ENCODE peak calls at places on chromosomes 3 and 15, in nine cellular contexts. P is fibroblast of pulmonary artery, U is body of pancreas, S is bronchial epithelial cell, Q is WTC11, C is NB4, F is activated B cell treated with CpG ODN at 0.5 μM for 24 hours, G is psoas muscle, Z is GM10248. Y is an unnamed sample.

GRCh38 chr3:151047636-151048035 is 37.8 kb upstream of the MED12L start:
- DNase-seq in P (peak; percentile 45), U (no peak), S (peak; percentile 47), Q (no peak), C (peak; percentile 10), F (no peak), G (no peak), Z (no peak), Y (no peak)

GRCh38 chr15:70609919-70610318 is 153.4 kb downstream of the UACA start:
- DNase-seq in P (no peak), U (no peak), S (no peak), Q (no peak), C (no peak), F (no peak), G (no peak), Z (no peak), Y (no peak)

GRCh38 chr15:58931985-58932384 is 1.5 kb downstream of the SLTM start:
- DNase-seq in P (peak; percentile 55), U (no peak), S (peak; percentile 25), Q (no peak), C (peak; percentile 82), F (no peak), G (no peak), Z (peak; percentile 39), Y (no peak)

GRCh38 chr15:94070341-94071275 is 160.8 kb upstream of the MCTP2 start:
- DNase-seq in P (no peak), U (no peak), S (peak; percentile 48), Q (peak; percentile 11), C (peak; percentile 79), F (no peak), G (no peak), Z (no peak), Y (no peak)

GRCh38 chr3:159458010-159458409 is 530.6 kb upstream of the IL12A start:
- DNase-seq in P (peak; percentile 88), U (no peak), S (peak; percentile 96), Q (peak; percentile 11), C (no peak), F (no peak), G (no peak), Z (no peak), Y (peak; percentile 88)

GRCh38 chr3:187807086-187807862 is 62.0 kb upstream of the BCL6 start:
- DNase-seq in P (peak; percentile 50), U (no peak), S (peak; percentile 92), Q (no peak), C (no peak), F (no peak), G (no peak), Z (no peak), Y (no peak)

GRCh38 chr15:48440084-48440483 is 108.9 kb downstream of the DUT start:
- DNase-seq in P (peak; percentile 62), U (no peak), S (no peak), Q (peak; percentile 58), C (no peak), F (no peak), G (peak; percentile 70), Z (no peak), Y (no peak)

GRCh38 chr15:101807345-101807945 is 4.1 kb downstream of the OR4F6 start:
- DNase-seq in P (no peak), U (no peak), S (peak; percentile 1), Q (no peak), C (no peak), F (no peak), G (no peak), Z (no peak), Y (no peak)

GRCh38 chr3:142929109-142929508 is 34.4 kb downstream of the PAQR9 start:
- DNase-seq in P (peak; percentile 59), U (peak; percentile 55), S (peak; percentile 64), Q (peak; percentile 71), C (peak; percentile 70), F (no peak), G (peak; percentile 76), Z (peak; percentile 42), Y (peak; percentile 90)

GRCh38 chr15:69756440-69756839 is 303.8 kb downstream of the RPLP1 start:
- DNase-seq in P (no peak), U (no peak), S (no peak), Q (no peak), C (peak; percentile 20), F (no peak), G (no peak), Z (no peak), Y (no peak)

GRCh38 chr3:16253601-16254000 is 11.1 kb downstream of the DPH3 start:
- DNase-seq in P (peak; percentile 69), U (peak; percentile 44), S (peak; percentile 37), Q (no peak), C (peak; percentile 92), F (no peak), G (peak; percentile 85), Z (no peak), Y (no peak)

GRCh38 chr3:53229606-53230005 is 26.2 kb downstream of the TKT start:
- DNase-seq in P (no peak), U (no peak), S (no peak), Q (no peak), C (no peak), F (no peak), G (no peak), Z (no peak), Y (no peak)

GRCh38 chr3:45631486-45631885 is 36.9 kb downstream of the LIMD1 start:
- DNase-seq in P (no peak), U (no peak), S (no peak), Q (no peak), C (peak; percentile 70), F (no peak), G (no peak), Z (no peak), Y (no peak)

GRCh38 chr15:34853001-34853758 is 57.8 kb upstream of the ACTC1 start:
- DNase-seq in P (peak; percentile 81), U (no peak), S (peak; percentile 13), Q (no peak), C (no peak), F (no peak), G (no peak), Z (no peak), Y (no peak)

GRCh38 chr3:127483902-127484591 is 106.5 kb downstream of the TPRA1 start:
- DNase-seq in P (no peak), U (no peak), S (no peak), Q (no peak), C (peak; percentile 28), F (no peak), G (no peak), Z (peak; percentile 71), Y (no peak)

GRCh38 chr3:53708001-53708621 is 138.1 kb downstream of the CHDH start:
- DNase-seq in P (no peak), U (no peak), S (no peak), Q (no peak), C (no peak), F (no peak), G (no peak), Z (no peak), Y (no peak)

GRCh38 chr3:38843898-38844297 is 27.9 kb upstream of the SCN10A start:
- DNase-seq in P (peak; percentile 86), U (no peak), S (peak; percentile 54), Q (no peak), C (peak; percentile 69), F (no peak), G (no peak), Z (no peak), Y (peak; percentile 37)
- TF ChIP-seq CTCF in P (peak; percentile 68), U (peak; percentile 39), S (peak; percentile 51), Q (no peak), C (peak; percentile 43), F (no peak), G (peak; percentile 19), Z (peak; percentile 18), Y (peak; percentile 23)

GRCh38 chr3:37168896-37169295 is 5.5 kb downstream of the LRRFIP2 start:
- DNase-seq in P (no peak), U (no peak), S (no peak), Q (no peak), C (no peak), F (no peak), G (no peak), Z (no peak), Y (no peak)

GRCh38 chr3:37161351-37161750 is 13.0 kb downstream of the LRRFIP2 start:
- DNase-seq in P (no peak), U (no peak), S (no peak), Q (no peak), C (no peak), F (no peak), G (no peak), Z (no peak), Y (no peak)

GRCh38 chr3:37162501-37163245 is 11.7 kb downstream of the LRRFIP2 start:
- DNase-seq in P (no peak), U (no peak), S (no peak), Q (no peak), C (no peak), F (no peak), G (no peak), Z (peak; percentile 43), Y (no peak)

DNA sequence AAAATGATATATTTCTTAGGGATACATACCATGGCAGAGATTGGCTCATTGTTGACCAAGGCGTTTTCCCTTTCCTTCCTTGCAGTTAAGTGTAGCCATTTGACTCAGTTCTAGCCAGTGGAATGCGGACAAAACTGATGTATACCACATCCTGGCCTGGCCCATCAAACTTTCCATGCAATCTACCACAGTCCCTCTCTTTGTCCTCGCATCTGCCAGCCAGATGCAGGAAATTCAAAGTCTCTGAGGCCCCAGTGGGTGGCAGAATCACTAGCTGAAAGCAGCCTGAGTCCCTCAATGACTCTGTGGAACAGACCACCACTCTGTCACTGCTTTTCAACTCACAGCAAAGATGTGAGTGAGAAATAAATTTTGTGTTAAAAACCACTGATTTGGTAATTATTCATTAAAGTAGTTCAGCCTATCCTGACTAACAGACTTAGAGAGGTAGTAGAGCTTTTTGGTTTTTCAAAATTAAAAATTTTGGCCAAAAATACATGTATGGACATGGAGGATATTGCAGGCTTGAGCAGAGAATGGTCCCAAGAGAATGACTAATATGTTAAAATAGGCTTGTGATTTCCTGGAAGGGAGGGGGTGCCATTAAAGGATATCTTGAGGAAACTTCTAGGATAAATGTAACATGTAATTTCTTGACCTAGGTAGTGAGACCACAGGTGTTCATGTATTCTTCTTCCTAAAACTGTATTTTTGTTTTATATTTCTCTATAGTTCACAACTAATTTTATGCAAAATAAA is 10.9 kb downstream of the LRRFIP2 start:
- DNase-seq in P (peak; percentile 62), U (no peak), S (peak; percentile 64), Q (peak; percentile 26), C (no peak), F (no peak), G (no peak), Z (no peak), Y (no peak)
- TF ChIP-seq CTCF in P (no peak), U (no peak), S (no peak), Q (no peak), C (no peak), F (no peak), G (no peak), Z (no peak), Y (no peak)

GRCh38 chr3:42071720-42072582 is 19.2 kb upstream of the TRAK1 start:
- DNase-seq in P (peak; percentile 90), U (peak; percentile 68), S (peak; percentile 68), Q (no peak), C (peak; percentile 92), F (no peak), G (peak; percentile 87), Z (peak; percentile 39), Y (no peak)
- TF ChIP-seq CTCF in P (peak; percentile 10), U (no peak), S (no peak), Q (no peak), C (no peak), F (no peak), G (no peak), Z (no peak), Y (no peak)

DNA sequence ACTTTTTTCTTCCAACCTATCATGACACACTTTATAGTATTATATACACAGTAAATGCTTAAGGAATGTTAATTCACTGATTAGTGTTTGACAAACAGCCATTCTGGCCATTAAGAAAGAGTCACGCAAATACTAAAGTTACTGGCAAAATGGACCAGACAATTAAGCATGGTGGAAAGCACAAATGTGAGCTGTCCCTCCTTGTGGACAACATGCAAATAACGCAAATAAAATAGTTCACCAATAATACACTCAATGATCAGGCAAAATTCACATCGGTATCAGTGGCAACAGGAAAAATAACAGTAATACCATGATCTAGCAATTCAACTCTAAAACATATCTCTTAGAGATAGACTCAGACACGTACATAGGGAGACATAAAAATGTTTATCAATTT is 71.7 kb downstream of the NEDD4 start:
- DNase-seq in P (no peak), U (no peak), S (no peak), Q (no peak), C (no peak), F (no peak), G (no peak), Z (no peak), Y (no peak)
- TF ChIP-seq CTCF in P (no peak), U (no peak), S (no peak), Q (no peak), C (no peak), F (no peak), G (no peak), Z (no peak), Y (no peak)